ENCODE peak calls at places on chromosomes 11 and 22, in six cellular contexts. I is pancreas, X is astrocyte of the spinal cord, B is AG09309, V is right lobe of liver, H is OCI-LY7. E is an unnamed sample.

GRCh38 chr11:63595296-63595695 is 18.9 kb downstream of the PLAAT3 start:
- DNase-seq in I (no peak), B (no peak), X (no peak), H (no peak), V (no peak), E (no peak)

GRCh38 chr11:67054851-67055523 is 1.7 kb upstream of the RHOD start:
- DNase-seq in V (no peak), H (no peak), I (peak; percentile 91), X (peak; percentile 69), B (peak; percentile 61), E (no peak)

GRCh38 chr11:130144721-130145327 is 14.8 kb upstream of the ST14 start:
- DNase-seq in V (no peak), I (no peak), X (peak; percentile 43), H (no peak), B (no peak), E (no peak)

GRCh38 chr11:57123590-57123989 is 58.2 kb upstream of the LRRC55 start:
- DNase-seq in H (no peak), B (no peak), I (no peak), X (no peak), V (no peak), E (no peak)

GRCh38 chr11:75346912-75347647 is 4.4 kb downstream of the ARRB1 start:
- DNase-seq in H (no peak), X (no peak), I (no peak), B (no peak), V (no peak), E (no peak)

GRCh38 chr22:49569286-49570031 is 258.2 kb downstream of the BRD1 start:
- DNase-seq in H (no peak), I (no peak), V (peak; percentile 40), B (no peak), X (no peak), E (no peak)

GRCh38 chr11:87425391-87425790 is 387.7 kb downstream of the TMEM135 start:
- DNase-seq in X (no peak), I (no peak), V (no peak), B (no peak), H (no peak), E (no peak)

GRCh38 chr11:119338946-119339580 is 1.6 kb downstream of the C1QTNF5 start:
- DNase-seq in I (no peak), H (no peak), V (peak; percentile 46), X (no peak), B (no peak), E (no peak)

GRCh38 chr11:13000721-13001120 is 8.4 kb upstream of the RASSF10 start:
- DNase-seq in X (no peak), B (no peak), H (no peak), I (no peak), V (no peak), E (no peak)

GRCh38 chr11:48020092-48020755 is 39.9 kb downstream of the PTPRJ start:
- DNase-seq in X (no peak), V (no peak), H (peak; percentile 92), B (no peak), I (no peak), E (no peak)

GRCh38 chr22:27461470-27461869 is 340.1 kb downstream of the MN1 start:
- DNase-seq in H (no peak), B (peak; percentile 50), V (no peak), I (no peak), X (peak; percentile 86), E (peak; percentile 72)

GRCh38 chr22:35842954-35843353 is 125.3 kb downstream of the APOL5 start:
- DNase-seq in V (no peak), I (no peak), H (peak; percentile 67), X (peak; percentile 43), B (no peak), E (no peak)

GRCh38 chr11:57547854-57548377 is 10.5 kb downstream of the SMTNL1 start:
- DNase-seq in V (no peak), H (peak; percentile 29), X (no peak), I (peak; percentile 47), B (no peak), E (no peak)

GRCh38 chr11:27514558-27514957 is 8.0 kb upstream of the LIN7C start:
- DNase-seq in H (no peak), B (no peak), X (peak; percentile 64), V (peak; percentile 62), I (no peak), E (no peak)

GRCh38 chr11:131770801-131771200 is 400.4 kb downstream of the NTM start:
- DNase-seq in B (no peak), X (peak; percentile 48), I (no peak), V (no peak), H (no peak), E (no peak)

GRCh38 chr22:38696606-38697005 is 4.1 kb downstream of the JOSD1 start:
- DNase-seq in X (peak; percentile 81), V (no peak), H (no peak), I (no peak), B (peak; percentile 48), E (no peak)

GRCh38 chr22:46942816-46943783 is 180.7 kb downstream of the TBC1D22A start:
- DNase-seq in H (no peak), B (no peak), V (no peak), I (no peak), X (no peak), E (no peak)

GRCh38 chr22:22169923-22170322 is 74.7 kb upstream of the VPREB1 start:
- DNase-seq in X (no peak), B (no peak), H (no peak), I (no peak), V (no peak), E (no peak)

GRCh38 chr22:22168190-22168940 is 76.2 kb upstream of the VPREB1 start:
- DNase-seq in B (peak; percentile 5), H (peak; percentile 96), V (no peak), I (peak; percentile 21), X (peak; percentile 44), E (peak; percentile 50)

GRCh38 chr22:22168941-22169867 is 75.4 kb upstream of the VPREB1 start:
- DNase-seq in B (no peak), H (no peak), I (no peak), V (no peak), X (no peak), E (no peak)

GRCh38 chr22:22167791-22168189 is 76.8 kb upstream of the VPREB1 start:
- DNase-seq in H (peak; percentile 100), V (no peak), X (no peak), B (no peak), I (no peak), E (no peak)

DNA sequence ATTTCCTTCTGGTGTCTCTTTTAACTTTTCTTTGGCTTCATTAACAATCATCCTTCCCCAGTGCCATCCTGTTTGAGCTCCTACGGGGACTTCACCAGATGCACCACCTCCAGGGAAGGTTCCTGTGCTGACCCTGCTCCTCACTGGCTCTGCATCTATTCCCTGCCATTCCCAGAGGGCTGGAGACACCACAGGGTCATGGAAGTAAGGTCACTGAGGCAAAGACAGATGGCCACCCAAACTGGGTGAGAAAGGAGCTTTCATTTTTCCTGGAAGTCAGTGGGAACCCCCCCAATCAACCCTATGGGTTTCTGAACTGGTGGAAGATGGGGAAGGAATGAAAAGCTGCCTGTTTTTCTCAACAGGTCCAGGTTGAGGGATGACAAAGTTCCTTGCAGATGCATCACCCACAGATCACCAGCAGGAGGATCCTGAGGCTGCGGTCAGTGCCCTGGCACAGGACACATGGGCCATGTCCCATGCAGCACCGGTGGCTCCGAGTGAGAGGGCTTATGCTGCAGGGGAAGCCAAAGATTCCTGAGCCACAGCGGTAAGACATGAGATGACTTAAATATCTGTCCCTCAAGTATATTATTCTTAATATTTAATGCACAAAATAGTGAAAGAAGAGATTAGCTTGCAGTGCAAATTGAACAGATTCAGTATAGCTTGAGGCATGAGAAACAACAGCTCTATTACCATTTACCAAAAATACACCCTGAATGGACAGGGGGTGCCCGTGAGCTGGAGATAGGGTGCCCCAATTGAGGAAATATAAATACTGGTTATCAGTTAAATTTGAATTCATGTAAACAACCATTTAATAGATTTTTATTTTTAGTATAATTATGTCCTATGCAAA is 73.0 kb upstream of the VPREB1 start:
- DNase-seq in H (peak; percentile 36), V (no peak), X (no peak), B (no peak), I (no peak), E (no peak)
- H3K4me3 ChIP-seq in H (no peak overlapping the region), V (no peak overlapping the region), X (no peak overlapping the region), B (no peak overlapping the region), I (no peak overlapping the region), E (no peak overlapping the region)

DNA sequence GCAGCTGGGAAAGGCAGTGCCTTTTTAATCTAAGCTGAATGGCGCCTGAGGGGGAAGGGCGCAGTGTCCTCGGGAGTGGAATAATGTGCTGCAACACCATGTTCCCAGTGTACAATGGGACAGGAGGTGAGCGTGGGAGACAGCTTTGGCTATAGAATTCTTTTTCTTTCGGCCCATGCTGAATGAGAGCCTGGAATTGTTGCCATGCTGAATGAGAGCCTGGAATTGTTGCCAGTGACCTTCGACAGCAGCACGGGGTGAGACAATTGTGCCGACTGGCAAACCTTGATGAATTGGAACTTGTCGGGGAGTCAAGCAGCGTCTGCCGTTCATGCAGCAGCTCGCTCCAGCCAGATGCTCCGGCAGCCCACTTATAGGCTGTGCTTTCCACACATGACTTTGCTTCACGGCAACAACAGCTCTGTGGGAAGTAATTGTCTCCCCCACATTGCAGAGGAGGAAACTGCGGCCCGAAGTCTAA is 141.4 kb upstream of the E2F8 start:
- DNase-seq in B (no peak), H (no peak), V (no peak), X (no peak), I (no peak), E (no peak)
- H3K4me3 ChIP-seq in B (no peak overlapping the region), H (no peak overlapping the region), V (no peak overlapping the region), X (no peak overlapping the region), I (no peak overlapping the region), E (no peak overlapping the region)

GRCh38 chr11:35524780-35525179 is 636 bp downstream of the PAMR1 start:
- DNase-seq in X (peak; percentile 50), H (no peak), I (no peak), V (no peak), B (no peak), E (no peak)
- H3K4me3 ChIP-seq in X (peak overlapping the region; percentile 70), H (no peak overlapping the region), I (peak overlapping the region; percentile 22), V (no peak overlapping the region), B (peak overlapping the region; percentile 49), E (peak overlapping the region; percentile 75)

GRCh38 chr11:117834838-117835443 is 10.4 kb upstream of the FXYD2 start:
- DNase-seq in H (no peak), I (no peak), X (no peak), V (no peak), B (no peak), E (no peak)
- H3K4me3 ChIP-seq in H (no peak overlapping the region), I (no peak overlapping the region), X (no peak overlapping the region), V (no peak overlapping the region), B (no peak overlapping the region), E (no peak overlapping the region)

E was measured in AG04450.